ENCODE peak calls at places on chromosome 22, in four cellular contexts. Z is adrenal gland, Q is prostate gland, R is NB4. G is an unnamed sample.

GRCh38 chr22:32103648-32104326 is 55.3 kb downstream of the C22orf42 start:
- DNase-seq in Z (no peak), Q (no peak), R (peak), G (no peak)

GRCh38 chr22:29914165-29914564 is 31.2 kb downstream of the MTMR3 start:
- DNase-seq in Z (no peak), Q (no peak), R (no peak), G (no peak)

GRCh38 chr22:26707581-26707980 is 50.2 kb downstream of the MIAT start:
- DNase-seq in Z (no peak), Q (no peak), R (no peak), G (no peak)

GRCh38 chr22:37659897-37660708 is 1.6 kb downstream of the PDXP start:
- DNase-seq in Z (peak), Q (no peak), R (peak), G (no peak)

GRCh38 chr22:27097481-27097880 is 440.1 kb downstream of the MIAT start:
- DNase-seq in Z (no peak), Q (no peak), R (no peak), G (no peak)

GRCh38 chr22:42792909-42793847 is 63.9 kb downstream of the ARFGAP3 start:
- DNase-seq in Z (peak), Q (no peak), R (no peak), G (no peak)

GRCh38 chr22:36465232-36466021 is 16.0 kb downstream of the TXN2 start:
- DNase-seq in Z (peak), Q (peak), R (peak), G (no peak)

GRCh38 chr22:24727218-24727851 is 47.2 kb downstream of the PIWIL3 start:
- DNase-seq in Z (peak), Q (peak), R (no peak), G (no peak)

GRCh38 chr22:40300884-40301672 is 45.2 kb upstream of the ADSL start:
- DNase-seq in Z (no peak), Q (no peak), R (no peak), G (no peak)

GRCh38 chr22:27331526-27332281 is 469.9 kb downstream of the MN1 start:
- DNase-seq in Z (peak), Q (no peak), R (peak), G (peak)

GRCh38 chr22:27919943-27920755 is 1.1 kb upstream of the PITPNB start:
- DNase-seq in Z (peak), Q (no peak), R (no peak), G (no peak)

GRCh38 chr22:41445171-41446056 is 1.2 kb downstream of the TOB2 start:
- DNase-seq in Z (peak), Q (peak), R (peak), G (no peak)

GRCh38 chr22:27295605-27296004 is 506.0 kb downstream of the MN1 start:
- DNase-seq in Z (no peak), Q (no peak), R (no peak), G (no peak)

GRCh38 chr22:37018815-37019308 is 385 bp downstream of the TST start:
- DNase-seq in Z (peak), Q (peak), R (peak), G (peak)

GRCh38 chr22:43482310-43482625 is 70.5 kb downstream of the MPPED1 start:
- DNase-seq in Z (no peak), Q (no peak), R (no peak), G (no peak)

GRCh38 chr22:37423283-37423682 is 4.0 kb downstream of the ELFN2 start:
- DNase-seq in Z (no peak), Q (no peak), R (no peak), G (no peak)

GRCh38 chr22:33842421-33843094 is 77.7 kb downstream of the LARGE1 start:
- DNase-seq in Z (no peak), Q (no peak), R (no peak), G (no peak)
- H3K4me3 ChIP-seq in Z (no peak), Q (no peak), R (no peak), G (no peak)

GRCh38 chr22:21952586-21953571 is at the start of gene PPM1F:
- DNase-seq in Z (peak), Q (peak), R (peak), G (peak)
- TF ChIP-seq CTCF in Z (peak), Q (peak), R (peak), G (no peak)

GRCh38 chr22:49944399-49944891 is 16.1 kb upstream of the PIM3 start:
- DNase-seq in Z (no peak), Q (no peak), R (peak), G (no peak)
- TF ChIP-seq POLR2A in Z (no peak), Q (no peak), R (no peak), G (no peak)

GRCh38 chr22:46108564-46109473 is 41.5 kb upstream of the PPARA start:
- DNase-seq in Z (peak), Q (no peak), R (peak), G (no peak)
- H3K4me3 ChIP-seq in Z (no peak), Q (no peak), R (no peak), G (no peak)

GRCh38 chr22:38981005-38981658 is 1.0 kb upstream of the APOBEC3B start:
- DNase-seq in Z (peak), Q (peak), R (no peak), G (no peak)
- TF ChIP-seq CTCF in Z (peak), Q (peak), R (peak), G (no peak)

G was measured in lower leg skin.